ENCODE peak calls at places on chromosomes 12 and 14, in four cellular contexts. R is PC-3, Q is GM23248, V is GM23338. I is an unnamed sample.
A peak's percentile ranks its signal among the peaks of the same experiment; 100 is the strongest.

GRCh38 chr12:76711241-76711640 is 52.7 kb upstream of the ZDHHC17 start:
- DNase-seq in R (peak; percentile 37), Q (peak; percentile 53), V (no peak), I (no peak)

GRCh38 chr12:116385486-116386217 is 108.2 kb upstream of the MED13L start:
- DNase-seq in R (no peak), Q (no peak), V (peak; percentile 35), I (no peak)

GRCh38 chr14:42140831-42141279 is 534.2 kb downstream of the LRFN5 start:
- DNase-seq in R (peak; percentile 90), Q (peak; percentile 86), V (no peak), I (no peak)

GRCh38 chr12:88339254-88339949 is 197.3 kb downstream of the TMTC3 start:
- DNase-seq in R (peak; percentile 46), Q (peak; percentile 88), V (no peak), I (no peak)

GRCh38 chr12:114812858-114813761 is 129.1 kb upstream of the TBX3 start:
- DNase-seq in R (peak; percentile 92), Q (no peak), V (peak; percentile 31), I (no peak)

GRCh38 chr12:45415393-45415817 is 199.5 kb downstream of the ANO6 start:
- DNase-seq in R (peak; percentile 99), Q (peak; percentile 100), V (no peak), I (no peak)

GRCh38 chr12:3820122-3820521 is 53.1 kb downstream of the PARP11 start:
- DNase-seq in R (peak; percentile 38), Q (peak; percentile 52), V (no peak), I (no peak)

GRCh38 chr12:54751493-54751892 is 102.8 kb upstream of the MUCL1 start:
- DNase-seq in R (no peak), Q (no peak), V (no peak), I (no peak)

GRCh38 chr12:6841139-6841515 is 402 bp downstream of the GNB3 start:
- DNase-seq in R (no peak), Q (no peak), V (no peak), I (no peak)

GRCh38 chr12:6842075-6842474 is 1.4 kb downstream of the GNB3 start:
- DNase-seq in R (no peak), Q (no peak), V (no peak), I (no peak)

GRCh38 chr12:6840428-6841138 is at the start of gene GNB3:
- DNase-seq in R (no peak), Q (no peak), V (no peak), I (no peak)

GRCh38 chr12:6845395-6845794 is 4.7 kb downstream of the GNB3 start:
- DNase-seq in R (no peak), Q (no peak), V (no peak), I (no peak)

DNA sequence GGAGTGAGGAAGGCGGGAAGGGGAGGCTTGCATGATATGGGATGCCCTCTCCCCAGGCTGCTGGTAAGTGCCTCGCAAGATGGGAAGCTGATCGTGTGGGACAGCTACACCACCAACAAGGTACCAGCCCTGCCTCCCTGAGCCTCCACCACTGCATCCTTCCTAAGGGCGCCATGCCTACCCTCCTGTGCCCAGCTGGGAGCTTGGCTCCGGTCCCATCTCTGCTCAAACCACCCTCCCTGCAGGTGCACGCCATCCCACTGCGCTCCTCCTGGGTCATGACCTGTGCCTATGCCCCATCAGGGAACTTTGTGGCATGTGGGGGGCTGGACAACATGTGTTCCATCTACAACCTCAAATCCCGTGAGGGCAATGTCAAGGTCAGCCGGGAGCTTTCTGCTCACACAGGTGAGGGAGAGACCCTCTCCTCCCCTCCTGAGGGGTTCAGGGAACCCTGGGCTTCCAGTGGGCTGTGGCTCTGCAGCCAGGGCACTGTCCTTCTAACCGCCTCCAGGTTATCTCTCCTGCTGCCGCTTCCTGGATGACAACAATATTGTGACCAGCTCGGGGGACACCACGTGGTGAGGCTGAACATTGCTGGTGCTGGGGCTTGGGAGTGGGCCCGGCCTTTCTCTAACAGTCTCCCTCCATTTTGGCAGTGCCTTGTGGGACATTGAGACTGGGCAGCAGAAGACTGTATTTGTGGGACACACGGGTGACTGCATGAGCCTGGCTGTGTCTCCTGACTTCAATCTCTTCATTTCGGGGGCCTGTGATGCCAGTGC is 2.6 kb downstream of the GNB3 start:
- DNase-seq in R (peak; percentile 22), Q (no peak), V (peak; percentile 72), I (peak; percentile 53)
- H3F3A ChIP-seq in R (no peaks in the 10 kb centered on the region), Q (no peaks in the 10 kb centered on the region), V (peaks cover 5% of the 10 kb centered on the region), I (peaks cover 11% of the 10 kb centered on the region)

GRCh38 chr12:113482334-113482733 is 10.7 kb upstream of the LHX5 start:
- DNase-seq in R (no peak), Q (no peak), V (peak; percentile 82), I (no peak)
- H3F3A ChIP-seq in R (no peaks in the 10 kb centered on the region), Q (no peaks in the 10 kb centered on the region), V (peaks cover 32% of the 10 kb centered on the region), I (no peaks in the 10 kb centered on the region)

GRCh38 chr14:68518180-68518579 is 274.7 kb downstream of the ZFP36L1 start:
- DNase-seq in R (no peak), Q (no peak), V (no peak), I (no peak)

GRCh38 chr14:68520637-68521556 is 272.0 kb downstream of the ZFP36L1 start:
- DNase-seq in R (peak; percentile 95), Q (no peak), V (peak; percentile 64), I (no peak)

GRCh38 chr14:68521557-68521901 is 271.3 kb downstream of the ZFP36L1 start:
- DNase-seq in R (no peak), Q (no peak), V (no peak), I (no peak)

GRCh38 chr14:68519788-68520187 is 273.1 kb downstream of the ZFP36L1 start:
- DNase-seq in R (no peak), Q (no peak), V (no peak), I (no peak)

GRCh38 chr14:68518910-68519686 is 273.8 kb downstream of the ZFP36L1 start:
- DNase-seq in R (no peak), Q (peak; percentile 37), V (no peak), I (no peak)
- H3F3A ChIP-seq in R (no peaks in the 10 kb centered on the region), Q (peaks cover 24% of the 10 kb centered on the region), V (no peaks in the 10 kb centered on the region), I (no peaks in the 10 kb centered on the region)

GRCh38 chr12:123067654-123068053 is 83.2 kb downstream of the PITPNM2 start:
- DNase-seq in R (no peak), Q (no peak), V (no peak), I (no peak)
- H3F3A ChIP-seq in R (no peaks in the 10 kb centered on the region), Q (no peaks in the 10 kb centered on the region), V (no peaks in the 10 kb centered on the region), I (no peaks in the 10 kb centered on the region)

GRCh38 chr12:81942588-81942987 is 183.4 kb upstream of the PPFIA2 start:
- DNase-seq in R (no peak), Q (no peak), V (no peak), I (no peak)
- H3F3A ChIP-seq in R (no peaks in the 10 kb centered on the region), Q (no peaks in the 10 kb centered on the region), V (no peaks in the 10 kb centered on the region), I (no peaks in the 10 kb centered on the region)

GRCh38 chr12:89344862-89345202 is 7.5 kb downstream of the DUSP6 start:
- DNase-seq in R (no peak), Q (no peak), V (no peak), I (no peak)
- H3F3A ChIP-seq in R (peaks cover 5% of the 10 kb centered on the region), Q (peaks cover 43% of the 10 kb centered on the region), V (peaks cover 13% of the 10 kb centered on the region), I (peaks cover 13% of the 10 kb centered on the region)